ENCODE peak calls at places on chromosomes 7 and 10, in nine cellular contexts. X, G, M, P, K, D, B, F and N are unnamed samples.

GRCh38 chr7:101537205-101537604 is 91.9 kb downstream of the MYL10 start:
- DNase-seq in X (no peak), G (no peak), M (no peak), P (no peak), K (no peak), D (peak), B (no peak), F (no peak), N (no peak)

GRCh38 chr7:24143547-24143946 is 140.4 kb upstream of the NPY start:
- DNase-seq in X (no peak), G (no peak), M (no peak), P (no peak), K (no peak), D (peak), B (no peak), F (no peak), N (no peak)

GRCh38 chr10:114401195-114401741 is 3.0 kb downstream of the AFAP1L2 start:
- DNase-seq in X (peak), G (no peak), M (no peak), P (no peak), K (no peak), D (peak), B (peak), F (peak), N (no peak)

GRCh38 chr7:63900394-63901203 is 98.0 kb upstream of the ZNF722 start:
- DNase-seq in X (peak), G (peak), M (peak), P (no peak), K (peak), D (no peak), B (no peak), F (no peak), N (no peak)

GRCh38 chr10:126521354-126521753 is 133.1 kb upstream of the ADAM12 start:
- DNase-seq in X (no peak), G (no peak), M (no peak), P (no peak), K (no peak), D (no peak), B (no peak), F (no peak), N (no peak)

GRCh38 chr10:104546756-104547155 is 94.3 kb upstream of the SORCS3 start:
- DNase-seq in X (no peak), G (no peak), M (no peak), P (no peak), K (no peak), D (no peak), B (no peak), F (no peak), N (no peak)

GRCh38 chr7:158344706-158345300 is 242.8 kb downstream of the PTPRN2 start:
- DNase-seq in X (peak), G (no peak), M (no peak), P (no peak), K (no peak), D (no peak), B (no peak), F (no peak), N (no peak)

GRCh38 chr7:44288811-44289340 is 36.5 kb downstream of the CAMK2B start:
- DNase-seq in X (no peak), G (no peak), M (no peak), P (no peak), K (no peak), D (no peak), B (no peak), F (no peak), N (no peak)

GRCh38 chr10:6297951-6298381 is 95.2 kb downstream of the PFKFB3 start:
- DNase-seq in X (no peak), G (no peak), M (no peak), P (no peak), K (no peak), D (no peak), B (no peak), F (no peak), N (no peak)

GRCh38 chr10:69716711-69717560 is 84.8 kb upstream of the COL13A1 start:
- DNase-seq in X (peak), G (no peak), M (peak), P (no peak), K (peak), D (peak), B (no peak), F (no peak), N (no peak)

GRCh38 chr10:132893090-132893489 is 49.3 kb downstream of the CFAP46 start:
- DNase-seq in X (no peak), G (no peak), M (no peak), P (no peak), K (no peak), D (no peak), B (no peak), F (no peak), N (no peak)

GRCh38 chr7:74252893-74253292 is 1.3 kb downstream of the RFC2 start:
- DNase-seq in X (no peak), G (no peak), M (no peak), P (no peak), K (no peak), D (no peak), B (no peak), F (no peak), N (no peak)

GRCh38 chr7:119999743-120000475 is 273.1 kb upstream of the KCND2 start:
- DNase-seq in X (no peak), G (no peak), M (no peak), P (no peak), K (no peak), D (no peak), B (no peak), F (no peak), N (no peak)

GRCh38 chr7:53811555-53812079 is 730.6 kb upstream of the VSTM2A start:
- DNase-seq in X (no peak), G (no peak), M (no peak), P (no peak), K (no peak), D (no peak), B (no peak), F (no peak), N (no peak)

GRCh38 chr7:105365541-105366534 is 22.9 kb downstream of the SRPK2 start:
- DNase-seq in X (no peak), G (no peak), M (no peak), P (no peak), K (no peak), D (no peak), B (no peak), F (no peak), N (no peak)

GRCh38 chr7:47795631-47796030 is 152.6 kb downstream of the PKD1L1 start:
- DNase-seq in X (no peak), G (no peak), M (no peak), P (no peak), K (no peak), D (peak), B (no peak), F (peak), N (no peak)

GRCh38 chr7:43535810-43536585 is 46.9 kb upstream of the STK17A start:
- DNase-seq in X (no peak), G (no peak), M (no peak), P (peak), K (no peak), D (peak), B (peak), F (peak), N (peak)

GRCh38 chr7:71612892-71613291 is 480.9 kb downstream of the GALNT17 start:
- DNase-seq in X (peak), G (no peak), M (no peak), P (no peak), K (no peak), D (no peak), B (no peak), F (no peak), N (no peak)

GRCh38 chr10:95542330-95542729 is 18.8 kb downstream of the SORBS1 start:
- DNase-seq in X (peak), G (no peak), M (no peak), P (no peak), K (no peak), D (no peak), B (no peak), F (no peak), N (no peak)

GRCh38 chr7:99679400-99680191 is at the start of gene CYP3A5:
- DNase-seq in X (no peak), G (no peak), M (no peak), P (no peak), K (no peak), D (peak), B (peak), F (no peak), N (no peak)

GRCh38 chr10:3237055-3237454 is 64.5 kb upstream of the PITRM1 start:
- DNase-seq in X (no peak), G (no peak), M (no peak), P (no peak), K (no peak), D (no peak), B (no peak), F (no peak), N (no peak)

GRCh38 chr7:26337232-26337865 is 45.7 kb downstream of the SNX10 start:
- DNase-seq in X (no peak), G (no peak), M (no peak), P (no peak), K (no peak), D (no peak), B (no peak), F (no peak), N (no peak)

GRCh38 chr7:16764942-16765341 is 11.4 kb downstream of the TSPAN13 start:
- DNase-seq in X (no peak), G (no peak), M (no peak), P (no peak), K (no peak), D (no peak), B (no peak), F (no peak), N (no peak)

GRCh38 chr7:141355057-141355456 is 196.2 kb upstream of the AGK start:
- DNase-seq in X (no peak), G (no peak), M (no peak), P (no peak), K (no peak), D (peak), B (no peak), F (no peak), N (no peak)

GRCh38 chr7:86867163-86867762 is 192.2 kb downstream of the ELAPOR2 start:
- DNase-seq in X (no peak), G (no peak), M (no peak), P (no peak), K (no peak), D (no peak), B (no peak), F (no peak), N (no peak)

GRCh38 chr10:3255086-3255485 is 82.5 kb upstream of the PITRM1 start:
- DNase-seq in X (no peak), G (no peak), M (no peak), P (no peak), K (no peak), D (no peak), B (no peak), F (no peak), N (no peak)

GRCh38 chr7:24982917-24983316 is 2.9 kb upstream of the OSBPL3 start:
- DNase-seq in X (no peak), G (no peak), M (no peak), P (no peak), K (no peak), D (no peak), B (no peak), F (no peak), N (no peak)

GRCh38 chr10:178208-178607 is 43.0 kb downstream of the ZMYND11 start:
- DNase-seq in X (no peak), G (no peak), M (no peak), P (peak), K (no peak), D (peak), B (no peak), F (no peak), N (peak)

GRCh38 chr7:74092964-74093339 is 9.3 kb downstream of the LIMK1 start:
- DNase-seq in X (peak), G (no peak), M (no peak), P (no peak), K (no peak), D (no peak), B (no peak), F (no peak), N (no peak)

GRCh38 chr10:127485153-127485857 is 63.8 kb upstream of the NPS start:
- DNase-seq in X (no peak), G (no peak), M (no peak), P (peak), K (no peak), D (peak), B (no peak), F (no peak), N (no peak)

GRCh38 chr10:92091965-92092364 is 168.4 kb downstream of the BTAF1 start:
- DNase-seq in X (no peak), G (no peak), M (no peak), P (no peak), K (no peak), D (no peak), B (no peak), F (no peak), N (no peak)

GRCh38 chr10:119981826-119982225 is 89.3 kb downstream of the SEC23IP start:
- DNase-seq in X (no peak), G (no peak), M (no peak), P (no peak), K (no peak), D (no peak), B (no peak), F (no peak), N (no peak)

GRCh38 chr7:2468227-2468626 is 8.0 kb downstream of the GRIFIN start:
- DNase-seq in X (no peak), G (no peak), M (no peak), P (no peak), K (no peak), D (no peak), B (no peak), F (no peak), N (no peak)
- H3K4me3 ChIP-seq in X (no peak), G (no peak), M (no peak), P (no peak), K (no peak), D (no peak), B (no peak), F (no peak), N (no peak)

DNA sequence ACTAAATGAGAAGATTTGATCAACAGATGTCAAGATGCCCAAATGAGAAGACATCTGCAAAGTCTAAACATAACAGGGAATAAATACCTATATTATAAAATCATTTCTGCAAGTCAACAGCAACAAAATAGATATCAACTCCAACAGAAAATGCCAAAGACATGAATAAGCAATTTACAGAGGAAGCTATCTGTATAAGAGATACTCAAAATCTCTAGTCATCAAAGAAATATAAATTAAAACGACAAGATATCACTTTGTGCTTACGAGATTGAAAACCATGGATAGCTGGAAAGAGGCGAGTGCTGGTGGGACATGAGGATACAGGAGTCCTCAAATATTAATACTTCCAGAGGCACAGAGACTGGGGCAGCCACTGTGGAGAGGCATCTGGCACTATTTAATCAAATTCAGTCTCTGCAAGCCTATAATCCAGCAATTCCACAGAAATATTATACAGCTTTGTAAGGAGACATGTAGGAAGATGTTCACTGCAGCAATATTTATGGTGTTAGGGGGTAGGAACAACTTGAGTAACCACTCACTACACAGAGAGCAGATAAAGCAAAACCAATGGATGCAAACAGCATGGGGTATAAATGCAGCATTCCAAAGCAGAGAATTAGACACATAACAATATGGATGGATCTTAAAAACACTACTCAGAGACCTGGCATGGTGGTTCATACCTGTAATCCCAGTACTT is 4.8 kb downstream of the DNMBP start:
- DNase-seq in X (no peak), G (no peak), M (no peak), P (no peak), K (no peak), D (no peak), B (no peak), F (no peak), N (no peak)
- H3K4me3 ChIP-seq in X (no peak), G (no peak), M (no peak), P (no peak), K (no peak), D (no peak), B (peak), F (peak), N (no peak)

GRCh38 chr7:2112261-2113203 is 120.2 kb downstream of the MAD1L1 start:
- DNase-seq in X (no peak), G (no peak), M (no peak), P (no peak), K (no peak), D (no peak), B (no peak), F (no peak), N (no peak)
- H3K4me3 ChIP-seq in X (no peak), G (peak), M (no peak), P (no peak), K (no peak), D (no peak), B (no peak), F (no peak), N (no peak)

GRCh38 chr7:28389504-28390385 is 22.6 kb upstream of the CREB5 start:
- DNase-seq in X (peak), G (no peak), M (no peak), P (no peak), K (no peak), D (peak), B (peak), F (no peak), N (peak)
- H3K4me3 ChIP-seq in X (peak), G (no peak), M (no peak), P (peak), K (no peak), D (peak), B (peak), F (no peak), N (peak)

DNA sequence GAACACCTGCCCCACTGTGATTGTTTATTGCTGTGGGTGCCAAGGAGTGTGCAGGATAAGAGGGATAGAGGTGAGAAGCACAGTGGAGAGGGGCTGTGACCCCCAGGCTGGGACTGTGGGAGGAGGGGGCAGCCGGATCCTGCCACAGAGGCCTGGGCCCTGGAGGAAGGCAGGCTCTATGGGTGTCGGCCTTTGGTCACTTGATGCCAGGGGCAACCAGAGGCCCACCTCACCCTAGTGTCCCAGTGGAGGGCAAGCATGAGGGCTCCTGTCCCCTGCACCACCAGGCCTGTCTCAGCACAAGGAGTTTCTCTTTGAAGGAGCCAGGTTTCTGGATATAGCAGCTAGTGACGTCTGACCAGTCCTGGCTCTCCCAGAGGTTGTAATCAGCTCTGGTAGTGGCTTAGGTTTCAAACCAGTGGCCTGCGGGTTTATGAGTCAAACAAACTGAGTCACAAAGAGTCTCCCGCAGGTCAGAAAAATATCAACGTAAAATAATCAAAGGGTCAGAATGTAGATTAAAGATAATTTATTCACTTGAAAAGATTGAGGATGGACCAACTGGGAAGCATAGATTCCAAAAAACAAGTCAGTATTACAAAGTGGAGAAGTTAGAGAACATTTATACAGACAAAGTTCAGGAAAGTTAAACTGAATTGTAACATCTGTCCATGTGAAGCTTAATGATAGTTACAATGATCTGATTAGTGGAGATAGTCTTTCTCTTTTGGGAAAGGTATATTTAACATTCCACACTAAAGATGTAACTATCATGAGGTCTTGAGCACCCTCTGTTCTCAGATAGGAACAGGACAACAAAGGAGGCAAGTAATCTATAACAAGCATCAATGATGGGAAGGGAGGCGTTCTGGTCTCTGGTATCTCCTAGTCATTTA is 37.2 kb upstream of the ZNF488 start:
- DNase-seq in X (no peak), G (no peak), M (no peak), P (no peak), K (no peak), D (peak), B (no peak), F (peak), N (no peak)
- H3K4me3 ChIP-seq in X (no peak), G (no peak), M (no peak), P (no peak), K (no peak), D (no peak), B (no peak), F (no peak), N (no peak)

GRCh38 chr10:32057041-32057372 is 782 bp upstream of the KIF5B start:
- DNase-seq in X (no peak), G (no peak), M (no peak), P (no peak), K (no peak), D (no peak), B (no peak), F (no peak), N (no peak)
- H3K4me3 ChIP-seq in X (peak), G (peak), M (peak), P (no peak), K (peak), D (peak), B (peak), F (peak), N (peak)

GRCh38 chr7:150800576-150801241 is at the start of gene TMEM176A:
- DNase-seq in X (no peak), G (no peak), M (no peak), P (no peak), K (no peak), D (no peak), B (no peak), F (no peak), N (no peak)
- H3K4me3 ChIP-seq in X (peak), G (peak), M (no peak), P (no peak), K (no peak), D (no peak), B (no peak), F (no peak), N (no peak)

GRCh38 chr10:81026597-81026996 is 488.9 kb downstream of the SH2D4B start:
- DNase-seq in X (no peak), G (no peak), M (no peak), P (peak), K (no peak), D (no peak), B (no peak), F (no peak), N (no peak)

GRCh38 chr10:81018898-81019890 is 481.5 kb downstream of the SH2D4B start:
- DNase-seq in X (peak), G (no peak), M (no peak), P (peak), K (peak), D (peak), B (no peak), F (no peak), N (no peak)

GRCh38 chr10:81027223-81027622 is 489.5 kb downstream of the SH2D4B start:
- DNase-seq in X (no peak), G (no peak), M (no peak), P (no peak), K (no peak), D (no peak), B (no peak), F (no peak), N (no peak)

DNA sequence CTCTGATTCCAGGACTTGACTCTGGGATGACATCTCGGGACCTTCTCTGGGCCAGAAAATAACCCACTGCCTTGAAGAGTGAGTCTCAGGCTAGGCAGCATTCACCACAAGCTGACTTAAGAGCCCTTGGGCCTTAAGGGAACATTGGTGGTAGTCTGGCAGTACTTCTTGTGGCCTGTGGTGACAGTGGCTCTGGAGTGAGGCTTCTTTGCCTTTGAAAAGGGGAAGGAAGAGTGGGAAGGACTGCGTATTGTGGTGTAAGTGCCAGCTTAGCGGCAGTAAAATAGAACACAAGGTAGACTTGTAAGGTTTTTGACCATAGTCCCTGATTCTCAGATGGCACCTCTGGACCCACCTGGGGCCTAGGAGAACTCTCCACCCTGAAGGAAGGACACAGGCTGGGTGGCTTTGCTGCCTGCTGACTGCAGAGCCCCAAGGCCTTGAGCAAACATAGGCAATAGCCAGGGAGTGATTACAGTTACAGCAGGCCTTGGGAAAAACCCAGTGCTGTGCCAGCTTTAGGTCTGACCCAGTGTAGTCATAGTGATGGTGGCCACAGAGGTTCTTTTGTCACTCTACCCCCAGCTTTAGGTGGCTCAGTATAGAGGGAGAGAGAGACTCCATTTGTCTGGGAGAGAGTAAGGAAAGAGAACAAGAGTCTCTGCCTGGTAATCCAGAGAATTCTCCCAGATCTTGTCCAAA is 483.9 kb downstream of the SH2D4B start:
- DNase-seq in X (no peak), G (no peak), M (no peak), P (no peak), K (no peak), D (no peak), B (no peak), F (no peak), N (no peak)
- H3K4me3 ChIP-seq in X (no peak), G (no peak), M (no peak), P (no peak), K (no peak), D (no peak), B (no peak), F (no peak), N (no peak)